ENCODE peak calls at places on chromosomes 4 and X, in ten cellular contexts. G is aorta; A is hippocampal formation; X is T-helper 22 cell; Z is kidney glomerular epithelial cell; B is SHP77; J is occipital lobe; U is NAMALWA; W is activated CD4-positive, alpha-beta T cell treated with anti-CD3 and anti-CD28 coated beads, Interleukin-2, amount 10 ng/mL, durations not matched to agents 7 days and 5 days; M is IMR-90. K is an unnamed sample.

GRCh38 chr4:151952137-151952536 is 191.3 kb upstream of the GATB start:
- DNase-seq in U (no peak), B (no peak), Z (no peak), J (no peak), W (no peak), M (no peak), X (no peak), G (no peak), A (no peak), K (no peak)

GRCh38 chr4:156559346-156559745 is 412.3 kb downstream of the PDGFC start:
- DNase-seq in A (no peak), G (no peak), B (no peak), W (no peak), Z (no peak), J (no peak), U (no peak), M (peak), X (no peak), K (no peak)

GRCh38 chr4:121428721-121429120 is 47.9 kb upstream of the QRFPR start:
- DNase-seq in Z (no peak), W (no peak), G (no peak), X (no peak), J (no peak), B (no peak), A (no peak), M (peak), U (no peak), K (no peak)

GRCh38 chrX:27598312-27598711 is 8.2 kb downstream of the DCAF8L2 start:
- DNase-seq in W (no peak), G (no peak), J (no peak), U (no peak), A (no peak), M (no peak), X (no peak), B (no peak), Z (no peak), K (no peak)

GRCh38 chrX:11151799-11152591 is 40.9 kb downstream of the HCCS start:
- DNase-seq in G (no peak), M (no peak), B (no peak), U (no peak), A (no peak), W (no peak), Z (no peak), X (no peak), J (no peak), K (no peak)

GRCh38 chr4:182975806-182976205 is 58.6 kb upstream of the DCTD start:
- DNase-seq in Z (peak), G (no peak), U (peak), M (peak), A (no peak), X (no peak), W (no peak), J (no peak), B (no peak), K (no peak)

GRCh38 chr4:89101256-89102161 is 9.8 kb upstream of the TIGD2 start:
- DNase-seq in A (no peak), B (no peak), W (no peak), X (no peak), J (no peak), U (no peak), Z (peak), M (no peak), G (no peak), K (no peak)

GRCh38 chr4:28229092-28229491 is 1368.5 kb downstream of the STIM2 start:
- DNase-seq in U (no peak), M (peak), A (no peak), X (no peak), Z (no peak), J (no peak), B (no peak), W (no peak), G (no peak), K (no peak)

GRCh38 chrX:15721911-15722310 is 16.2 kb upstream of the CA5B start:
- DNase-seq in X (no peak), Z (no peak), J (no peak), A (no peak), B (no peak), W (no peak), U (no peak), M (peak), G (no peak), K (no peak)

GRCh38 chr4:148998719-148999118 is 556.5 kb upstream of the NR3C2 start:
- DNase-seq in M (peak), X (no peak), Z (no peak), G (no peak), A (no peak), U (peak), J (no peak), W (no peak), B (peak), K (no peak)

GRCh38 chr4:109313168-109314133 is 11.0 kb upstream of the COL25A1 start:
- DNase-seq in A (no peak), G (no peak), M (no peak), B (no peak), U (no peak), W (no peak), J (no peak), X (no peak), Z (no peak), K (no peak)

GRCh38 chr4:38160487-38161207 is 200.4 kb downstream of the PTTG2 start:
- DNase-seq in A (no peak), M (peak), U (peak), Z (peak), G (no peak), X (peak), J (no peak), B (peak), W (peak), K (no peak)

K was measured in ovary.